ENCODE peak calls at places on chromosome 1, in four cellular contexts. F, O, U and G are unnamed samples. For H3K4me1, the result is how much of the 10 kb centered on the place peaks cover.

GRCh38 chr1:21524220-21524619 is 15.0 kb downstream of the ALPL start:
- DNase-seq in F (no peak), O (no peak), U (peak), G (no peak)

GRCh38 chr1:169109561-169110134 is 3.2 kb downstream of the ATP1B1 start:
- DNase-seq in F (no peak), O (no peak), U (peak), G (peak)

GRCh38 chr1:3903141-3904005 is 3.3 kb upstream of the C1orf174 start:
- DNase-seq in F (peak), O (no peak), U (peak), G (no peak)

GRCh38 chr1:242522304-242522945 is 2.1 kb downstream of the PLD5 start:
- DNase-seq in F (no peak), O (no peak), U (no peak), G (no peak)

GRCh38 chr1:167488786-167489185 is 29.5 kb downstream of the CD247 start:
- DNase-seq in F (no peak), O (no peak), U (no peak), G (no peak)

GRCh38 chr1:33130297-33130696 is 49.3 kb downstream of the AZIN2 start:
- DNase-seq in F (no peak), O (no peak), U (no peak), G (no peak)

GRCh38 chr1:26191739-26192138 is 1.3 kb downstream of the CATSPER4 start:
- DNase-seq in F (no peak), O (no peak), U (no peak), G (no peak)

GRCh38 chr1:53896673-53897229 is 2.8 kb downstream of the DIO1 start:
- DNase-seq in F (no peak), O (no peak), U (no peak), G (no peak)

GRCh38 chr1:8127201-8127641 is 101.1 kb upstream of the ERRFI1 start:
- DNase-seq in F (no peak), O (no peak), U (no peak), G (no peak)

GRCh38 chr1:240691521-240692338 is 79.8 kb upstream of the GREM2 start:
- DNase-seq in F (peak), O (no peak), U (no peak), G (peak)

DNA sequence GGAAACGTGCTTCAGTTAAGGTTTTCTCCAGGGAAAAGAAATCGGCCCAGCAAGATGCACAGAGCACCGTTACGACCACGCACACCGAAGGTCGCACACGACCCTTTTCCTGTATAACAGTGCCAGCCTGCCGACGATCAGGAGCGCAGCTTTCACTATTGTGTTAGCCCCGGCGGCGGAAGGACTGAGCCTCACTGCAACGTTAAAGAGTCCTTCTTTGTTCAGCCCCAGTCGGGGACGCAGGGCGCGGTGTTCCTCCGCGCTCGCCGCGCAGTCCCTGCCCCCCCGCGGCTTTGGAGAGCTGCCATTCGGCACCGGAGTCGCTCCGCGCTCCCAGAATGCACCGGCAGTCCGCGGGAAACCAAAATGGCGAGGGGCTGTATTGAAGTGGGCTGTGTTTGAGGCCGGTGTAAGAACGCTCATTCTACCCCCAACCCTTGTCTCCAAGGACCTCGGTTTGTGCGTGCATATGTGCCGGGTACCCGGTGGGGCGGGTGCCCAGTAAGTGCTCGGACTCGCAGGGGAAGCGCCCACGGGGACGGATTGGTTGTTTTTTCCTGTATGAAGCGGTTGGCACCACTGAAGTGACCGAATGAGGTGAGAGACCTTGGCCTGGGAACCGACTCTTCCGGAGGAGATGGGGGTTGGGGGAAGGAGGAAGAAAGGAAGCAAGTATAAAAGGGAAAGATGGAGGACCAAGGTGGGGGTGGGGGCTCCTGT is at the start of gene MTF2:
- DNase-seq in F (peak), O (peak), U (peak), G (peak)
- H3K4me1 ChIP-seq in F (under half), O (under half), U (under half), G (under half)

DNA sequence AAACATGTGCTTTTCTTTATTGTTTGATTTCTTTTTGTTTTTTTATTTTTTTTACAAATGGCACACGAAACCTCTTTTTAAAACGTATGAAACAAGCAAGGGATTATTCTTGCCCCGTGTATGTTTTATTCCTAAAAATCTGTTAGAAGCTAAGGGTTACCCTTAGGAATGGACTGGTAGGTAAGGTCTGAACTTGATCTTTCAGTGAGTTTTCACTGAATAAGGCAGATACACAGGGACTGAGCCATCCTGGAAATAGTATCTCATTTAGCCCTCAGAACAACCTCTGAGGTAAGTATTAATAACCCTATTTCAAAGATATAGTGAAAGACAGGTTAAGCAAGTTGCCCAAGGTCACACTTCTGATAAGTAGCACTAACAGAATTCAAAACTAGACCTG is 6.0 kb downstream of the CD53 start:
- DNase-seq in F (no peak), O (no peak), U (no peak), G (no peak)
- H3K4me1 ChIP-seq in F (under half), O (under half), U (under half), G (under half)

DNA sequence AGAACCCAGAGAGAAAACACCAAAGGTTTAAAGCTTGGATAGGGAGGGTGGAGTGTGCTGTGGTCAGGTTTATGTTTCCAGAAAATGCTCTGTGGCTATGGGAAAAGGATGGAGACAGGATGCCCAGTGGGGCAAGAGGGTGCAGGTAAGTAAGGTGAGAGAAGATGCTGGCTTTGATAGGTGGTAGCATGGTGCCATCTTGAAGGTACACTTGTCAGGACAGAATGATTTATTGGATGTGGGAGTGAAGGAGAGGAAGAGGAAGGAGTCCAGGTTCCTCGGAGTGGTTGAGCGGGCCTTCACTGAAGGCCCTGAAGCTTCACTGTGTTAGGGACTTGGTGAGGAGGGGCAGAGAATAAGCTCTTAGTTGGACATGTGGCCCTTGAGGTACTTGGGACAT is 3.6 kb downstream of the PTPRF start:
- DNase-seq in F (no peak), O (no peak), U (no peak), G (no peak)
- H3K4me1 ChIP-seq in F (half or more), O (under half), U (under half), G (under half)

DNA sequence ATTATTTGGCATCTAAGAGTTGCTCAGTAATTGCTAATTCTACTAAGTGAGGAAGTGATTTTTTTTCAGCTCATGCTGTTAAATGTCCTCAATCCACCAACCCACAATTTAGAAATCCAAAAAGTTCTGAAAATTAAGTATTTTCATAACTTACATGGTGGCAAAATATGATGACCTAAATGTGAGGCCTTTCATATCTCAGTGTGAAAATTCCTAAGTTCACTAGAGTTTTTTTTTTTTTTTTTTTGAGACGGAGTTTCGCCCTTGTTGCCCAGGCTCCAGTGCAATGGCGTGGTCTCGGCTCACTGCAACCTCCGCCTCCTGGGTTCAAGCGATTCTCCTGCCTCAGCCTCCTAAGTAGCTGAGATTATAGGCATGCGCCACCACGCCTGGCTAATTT is 5.6 kb downstream of the NUCKS1 start:
- DNase-seq in F (no peak), O (no peak), U (no peak), G (no peak)
- H3K4me1 ChIP-seq in F (half or more), O (under half), U (under half), G (under half)

DNA sequence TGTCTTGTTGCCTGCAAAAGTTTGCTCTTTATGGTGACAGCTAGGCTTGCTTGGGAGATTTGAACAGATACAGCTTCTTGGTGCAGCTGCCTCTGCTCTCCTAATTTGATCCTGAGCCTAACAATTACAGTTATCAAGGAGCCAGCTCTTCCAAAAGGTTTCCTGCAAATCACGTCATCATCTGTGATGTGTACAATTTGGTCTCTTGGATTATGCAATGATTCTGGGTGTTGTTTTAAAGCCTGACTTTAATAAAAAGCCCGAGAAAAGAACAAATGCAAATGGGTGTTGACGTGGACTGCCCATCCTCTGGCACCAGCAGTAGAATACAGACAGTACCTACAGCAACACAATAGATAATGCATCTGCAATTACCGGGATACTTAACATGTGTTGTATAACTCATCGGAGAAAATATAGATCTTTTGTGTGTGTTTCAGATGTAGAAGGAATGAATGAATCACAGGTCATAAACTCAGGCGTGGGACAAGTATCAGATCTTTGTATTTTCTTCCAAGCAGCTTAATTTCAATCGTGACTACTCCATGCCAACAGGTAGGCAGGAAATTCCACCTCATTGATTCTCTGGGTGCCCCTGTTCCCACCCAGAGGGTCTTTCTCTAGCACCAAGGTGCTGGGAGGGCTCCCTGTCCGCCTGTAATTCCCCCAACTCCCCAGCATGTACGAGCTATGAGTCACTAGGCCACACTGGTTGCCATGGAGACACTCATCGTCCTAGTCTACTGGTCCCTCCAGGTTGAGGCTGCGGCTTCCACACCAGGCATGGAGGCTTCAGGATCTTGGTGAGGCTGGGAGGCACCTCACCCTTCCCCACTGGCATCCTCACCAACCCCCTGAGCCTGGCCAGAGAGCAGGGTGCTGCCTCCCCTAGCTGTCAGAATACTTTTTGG is 75.9 kb upstream of the KAZN start:
- DNase-seq in F (peak), O (no peak), U (peak), G (no peak)
- H3K4me1 ChIP-seq in F (under half), O (under half), U (under half), G (under half)

GRCh38 chr1:177020861-177021589 is 143.5 kb downstream of the ASTN1 start:
- DNase-seq in F (no peak), O (no peak), U (no peak), G (no peak)
- H3K4me1 ChIP-seq in F (under half), O (under half), U (under half), G (under half)

DNA sequence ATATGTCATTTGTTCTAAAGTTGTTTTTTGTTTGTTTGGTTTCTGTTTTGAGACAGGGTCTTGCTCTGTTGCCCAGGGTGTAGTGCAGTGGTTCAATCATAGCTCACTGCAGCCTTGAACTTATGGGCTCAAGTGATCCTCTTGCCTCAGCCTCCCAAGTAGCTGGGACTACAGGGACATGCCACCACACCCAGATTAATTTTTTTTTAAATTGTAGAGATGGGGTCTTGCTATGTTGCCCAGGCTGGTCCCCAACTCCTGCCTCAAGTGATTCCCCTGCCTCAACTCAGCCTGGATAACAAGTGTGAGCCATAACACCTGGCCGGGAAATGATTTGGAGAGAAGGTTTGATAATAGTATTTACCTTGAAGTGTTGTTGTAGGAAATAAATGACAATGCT is 18.2 kb downstream of the NEXN start:
- DNase-seq in F (no peak), O (no peak), U (no peak), G (no peak)
- H3K4me1 ChIP-seq in F (under half), O (under half), U (under half), G (under half)

GRCh38 chr1:232499151-232499550 is 130.8 kb downstream of the SIPA1L2 start:
- DNase-seq in F (no peak), O (no peak), U (no peak), G (no peak)
- H3K4me1 ChIP-seq in F (under half), O (under half), U (under half), G (under half)